ENCODE peak calls at places on chromosomes 16 and 17, in five cellular contexts. One of them, this sample, is unnamed. For H3K27me3 and H3K36me3, the result is how much of the 10 kb centered on the place peaks cover.

GRCh38 chr17:55588446-55588845 is 77.2 kb upstream of the SMIM36 start:
- DNase-seq in lung: no peak
- DNase-seq in uterus: no peak
- DNase-seq in CD8-positive, alpha-beta memory T cell: no peak
- DNase-seq in aorta: no peak
- DNase-seq in this sample: no peak

GRCh38 chr17:72976971-72977767 is 115.3 kb downstream of the SLC39A11 start:
- DNase-seq in lung: peak
- DNase-seq in uterus: peak
- DNase-seq in CD8-positive, alpha-beta memory T cell: no peak
- DNase-seq in aorta: peak
- DNase-seq in this sample: no peak

GRCh38 chr17:28551421-28552186 is 820 bp downstream of the UNC119 start:
- DNase-seq in lung: no peak
- DNase-seq in uterus: no peak
- DNase-seq in CD8-positive, alpha-beta memory T cell: no peak
- DNase-seq in aorta: no peak
- DNase-seq in this sample: no peak

GRCh38 chr17:29682054-29682453 is 59.3 kb upstream of the CORO6 start:
- DNase-seq in lung: no peak
- DNase-seq in uterus: no peak
- DNase-seq in CD8-positive, alpha-beta memory T cell: no peak
- DNase-seq in aorta: no peak
- DNase-seq in this sample: no peak

GRCh38 chr17:44599298-44600175 is 42.3 kb downstream of the FZD2 start:
- DNase-seq in lung: peak
- DNase-seq in uterus: peak
- DNase-seq in CD8-positive, alpha-beta memory T cell: no peak
- DNase-seq in aorta: peak
- DNase-seq in this sample: no peak

GRCh38 chr17:81412490-81413093 is 17.3 kb downstream of the BAHCC1 start:
- DNase-seq in lung: no peak
- DNase-seq in uterus: no peak
- DNase-seq in CD8-positive, alpha-beta memory T cell: peak
- DNase-seq in aorta: no peak
- DNase-seq in this sample: peak

GRCh38 chr16:66510711-66511614 is 39.0 kb downstream of the TK2 start:
- DNase-seq in lung: peak
- DNase-seq in uterus: peak
- DNase-seq in CD8-positive, alpha-beta memory T cell: no peak
- DNase-seq in aorta: peak
- DNase-seq in this sample: no peak

GRCh38 chr17:61495161-61495857 is 43.1 kb downstream of the TBX4 start:
- DNase-seq in lung: no peak
- DNase-seq in uterus: no peak
- DNase-seq in CD8-positive, alpha-beta memory T cell: no peak
- DNase-seq in aorta: no peak
- DNase-seq in this sample: no peak

GRCh38 chr17:28548417-28549130 is 3.9 kb downstream of the UNC119 start:
- DNase-seq in lung: no peak
- DNase-seq in uterus: no peak
- DNase-seq in CD8-positive, alpha-beta memory T cell: no peak
- DNase-seq in aorta: no peak
- DNase-seq in this sample: no peak

GRCh38 chr17:73998246-73999220 is 204.9 kb upstream of the RPL38 start:
- DNase-seq in lung: peak
- DNase-seq in uterus: peak
- DNase-seq in CD8-positive, alpha-beta memory T cell: peak
- DNase-seq in aorta: no peak
- DNase-seq in this sample: peak

GRCh38 chr17:45345554-45346254 is 28.9 kb upstream of the MAP3K14 start:
- DNase-seq in lung: no peak
- DNase-seq in uterus: peak
- DNase-seq in CD8-positive, alpha-beta memory T cell: no peak
- DNase-seq in aorta: no peak
- DNase-seq in this sample: no peak

GRCh38 chr16:70662991-70663523 is 16.7 kb downstream of the IL34 start:
- DNase-seq in lung: no peak
- DNase-seq in uterus: no peak
- DNase-seq in CD8-positive, alpha-beta memory T cell: no peak
- DNase-seq in aorta: no peak
- DNase-seq in this sample: no peak

GRCh38 chr17:50675627-50676026 is 32.1 kb downstream of the ANKRD40 start:
- DNase-seq in lung: no peak
- DNase-seq in uterus: no peak
- DNase-seq in CD8-positive, alpha-beta memory T cell: no peak
- DNase-seq in aorta: no peak
- DNase-seq in this sample: no peak

GRCh38 chr17:40106760-40107265 is 6.4 kb upstream of the NR1D1 start:
- DNase-seq in lung: no peak
- DNase-seq in uterus: peak
- DNase-seq in CD8-positive, alpha-beta memory T cell: no peak
- DNase-seq in aorta: peak
- DNase-seq in this sample: no peak

GRCh38 chr16:15054357-15055140 is 1.3 kb downstream of the NTAN1 start:
- DNase-seq in lung: no peak
- DNase-seq in uterus: no peak
- DNase-seq in CD8-positive, alpha-beta memory T cell: no peak
- DNase-seq in aorta: no peak
- DNase-seq in this sample: no peak

GRCh38 chr17:34566201-34566600 is 13.2 kb upstream of the TMEM132E start:
- DNase-seq in lung: no peak
- DNase-seq in uterus: no peak
- DNase-seq in CD8-positive, alpha-beta memory T cell: no peak
- DNase-seq in aorta: no peak
- DNase-seq in this sample: no peak

DNA sequence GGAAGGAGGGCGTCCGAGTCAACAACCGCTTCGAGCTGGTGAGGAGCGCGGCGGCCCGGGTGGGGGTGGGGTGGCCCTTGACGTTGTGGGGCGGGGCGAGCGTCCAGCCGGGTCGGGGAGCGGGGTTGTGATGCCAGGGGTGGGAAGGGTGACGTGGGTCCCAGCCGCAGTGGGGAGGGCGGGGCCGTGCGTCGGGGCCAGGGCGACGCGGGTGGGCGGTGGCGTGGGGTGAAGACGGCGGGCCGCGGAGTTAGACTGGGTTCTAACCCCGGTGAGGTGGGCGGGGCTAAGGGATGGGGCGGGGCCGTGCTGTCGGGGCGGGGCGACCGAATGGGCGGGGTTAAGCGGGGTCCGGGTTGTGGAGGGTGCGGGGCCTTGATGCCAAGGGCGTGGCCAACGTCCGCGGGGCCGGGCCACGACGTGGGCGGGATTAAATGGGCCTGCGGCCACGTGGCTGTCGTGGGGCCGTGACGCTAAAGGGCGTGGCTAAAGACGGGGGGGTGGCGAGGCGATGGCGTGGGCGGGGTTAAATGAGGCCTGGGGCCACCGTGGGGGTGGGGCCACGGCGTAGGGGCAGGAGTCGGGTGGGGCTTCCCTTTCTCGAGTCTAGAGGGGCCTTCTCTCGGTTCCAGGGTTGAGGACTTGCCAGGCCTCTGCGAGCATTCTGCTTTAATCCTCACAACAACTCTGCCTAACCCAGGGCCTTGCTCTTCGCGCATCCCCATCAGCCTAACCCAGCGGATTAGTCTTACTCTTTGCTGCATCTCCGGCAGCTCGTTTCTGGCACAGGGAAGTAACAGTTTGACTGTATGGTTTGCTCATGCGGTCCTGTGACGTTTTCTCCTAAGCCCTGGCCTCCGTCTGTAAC is 664 bp downstream of the TCF25 start:
- DNase-seq in lung: peak
- DNase-seq in uterus: peak
- DNase-seq in CD8-positive, alpha-beta memory T cell: peak
- DNase-seq in aorta: peak
- DNase-seq in this sample: peak
- H3K27me3 ChIP-seq in lung: under half
- H3K27me3 ChIP-seq in uterus: under half
- H3K27me3 ChIP-seq in CD8-positive, alpha-beta memory T cell: under half
- H3K27me3 ChIP-seq in aorta: under half
- H3K27me3 ChIP-seq in this sample: under half

DNA sequence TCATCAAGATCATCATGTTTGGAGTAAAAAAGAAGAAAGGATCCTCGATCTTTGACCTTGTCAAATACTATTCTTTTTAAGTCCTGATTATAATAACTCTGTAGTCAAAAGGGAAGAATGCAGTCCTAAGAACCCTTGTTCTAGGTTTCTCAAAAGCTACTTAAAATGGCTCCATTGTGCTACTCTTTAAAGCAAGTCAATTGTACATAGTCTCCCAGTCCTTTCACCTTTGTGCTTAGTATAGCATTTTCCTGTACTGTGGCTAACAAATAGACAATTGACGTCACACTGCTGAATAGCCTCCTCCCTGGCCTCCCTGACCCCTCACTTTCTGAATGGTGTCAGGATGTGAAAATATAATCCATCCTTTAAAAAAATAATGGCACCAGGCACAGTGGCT is 172.9 kb downstream of the AATF start:
- DNase-seq in lung: no peak
- DNase-seq in uterus: no peak
- DNase-seq in CD8-positive, alpha-beta memory T cell: no peak
- DNase-seq in aorta: no peak
- DNase-seq in this sample: no peak
- H3K36me3 ChIP-seq in lung: under half
- H3K36me3 ChIP-seq in uterus: under half
- H3K36me3 ChIP-seq in CD8-positive, alpha-beta memory T cell: under half
- H3K36me3 ChIP-seq in aorta: under half
- H3K36me3 ChIP-seq in this sample: under half

GRCh38 chr17:5220074-5220473 is 14.6 kb downstream of the SCIMP start:
- DNase-seq in lung: no peak
- DNase-seq in uterus: no peak
- DNase-seq in CD8-positive, alpha-beta memory T cell: no peak
- DNase-seq in aorta: no peak
- DNase-seq in this sample: no peak

DNA sequence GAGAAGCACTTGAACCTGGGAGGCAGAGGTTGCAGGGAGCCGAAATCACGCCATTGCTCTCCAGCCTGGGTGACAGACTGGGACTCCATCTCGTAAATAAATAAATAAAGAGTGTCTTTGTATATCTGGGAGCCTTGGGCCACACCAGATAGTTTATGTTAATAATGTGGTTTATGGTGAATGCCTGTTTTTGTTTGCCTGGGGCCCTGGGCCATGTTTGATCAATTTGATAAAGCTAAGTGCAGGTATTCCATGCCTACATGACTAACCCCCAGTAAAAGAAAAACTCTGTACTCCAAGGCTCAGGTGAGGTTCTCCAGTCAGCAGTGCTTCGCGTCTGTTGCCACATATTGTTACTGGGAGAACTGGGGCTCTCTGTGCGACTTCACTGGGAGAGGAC is 15.1 kb downstream of the SCIMP start:
- DNase-seq in lung: no peak
- DNase-seq in uterus: no peak
- DNase-seq in CD8-positive, alpha-beta memory T cell: no peak
- DNase-seq in aorta: peak
- DNase-seq in this sample: no peak
- H3K27me3 ChIP-seq in lung: under half
- H3K27me3 ChIP-seq in uterus: under half
- H3K27me3 ChIP-seq in CD8-positive, alpha-beta memory T cell: under half
- H3K27me3 ChIP-seq in aorta: under half
- H3K27me3 ChIP-seq in this sample: under half

GRCh38 chr17:2510559-2510958 is 1.1 kb downstream of the METTL16 start:
- DNase-seq in lung: no peak
- DNase-seq in uterus: no peak
- DNase-seq in CD8-positive, alpha-beta memory T cell: no peak
- DNase-seq in aorta: no peak
- DNase-seq in this sample: no peak
- H3K36me3 ChIP-seq in lung: under half
- H3K36me3 ChIP-seq in uterus: under half
- H3K36me3 ChIP-seq in CD8-positive, alpha-beta memory T cell: under half
- H3K36me3 ChIP-seq in aorta: under half
- H3K36me3 ChIP-seq in this sample: under half

GRCh38 chr17:63474914-63475460 is 1.9 kb upstream of the ACE start:
- DNase-seq in lung: no peak
- DNase-seq in uterus: no peak
- DNase-seq in CD8-positive, alpha-beta memory T cell: no peak
- DNase-seq in aorta: no peak
- DNase-seq in this sample: no peak
- H3K27me3 ChIP-seq in lung: under half
- H3K27me3 ChIP-seq in uterus: under half
- H3K27me3 ChIP-seq in CD8-positive, alpha-beta memory T cell: under half
- H3K27me3 ChIP-seq in aorta: under half
- H3K27me3 ChIP-seq in this sample: under half

GRCh38 chr17:14506364-14506763 is 205.5 kb downstream of the HS3ST3B1 start:
- DNase-seq in lung: no peak
- DNase-seq in uterus: no peak
- DNase-seq in CD8-positive, alpha-beta memory T cell: no peak
- DNase-seq in aorta: no peak
- DNase-seq in this sample: no peak
- H3K36me3 ChIP-seq in lung: under half
- H3K36me3 ChIP-seq in uterus: under half
- H3K36me3 ChIP-seq in CD8-positive, alpha-beta memory T cell: under half
- H3K36me3 ChIP-seq in aorta: under half
- H3K36me3 ChIP-seq in this sample: under half

DNA sequence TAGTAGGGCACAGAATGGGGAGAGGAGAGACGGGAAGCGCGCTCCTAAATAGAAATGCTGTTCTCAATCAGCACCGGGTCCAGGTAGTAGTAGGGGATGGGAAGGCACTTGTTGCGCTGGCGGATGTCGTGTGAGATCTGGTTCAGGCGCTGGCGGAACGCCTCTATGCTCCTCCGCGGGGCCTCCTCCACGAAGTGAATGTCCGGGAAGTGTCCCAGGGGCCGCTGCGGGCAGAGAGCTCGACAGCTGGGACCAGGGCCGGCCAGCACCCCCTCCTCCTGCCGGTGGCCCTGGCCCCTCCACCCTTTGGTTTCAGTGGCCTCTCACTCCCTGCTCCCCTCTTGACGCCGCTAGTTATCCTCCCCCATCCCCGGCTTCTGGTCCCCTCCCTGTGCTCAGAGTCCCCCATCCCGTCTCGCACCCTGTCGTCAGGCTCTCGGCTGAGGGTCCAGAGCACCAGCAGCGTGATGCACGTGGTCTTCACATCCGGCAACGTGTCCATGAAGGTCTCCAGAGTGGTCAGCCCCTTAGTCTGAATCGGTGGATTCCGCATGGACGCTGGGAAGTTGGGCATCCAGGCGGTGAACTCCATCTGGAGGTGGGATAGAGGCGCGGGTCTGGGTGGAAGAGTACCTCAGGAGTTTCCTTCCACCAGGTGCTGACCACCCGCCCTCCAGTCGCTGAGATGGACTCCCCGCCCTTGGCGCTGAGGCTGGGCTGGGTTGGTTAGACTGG is 14.6 kb downstream of the ALOX12B start:
- DNase-seq in lung: no peak
- DNase-seq in uterus: no peak
- DNase-seq in CD8-positive, alpha-beta memory T cell: no peak
- DNase-seq in aorta: peak
- DNase-seq in this sample: peak
- H3K27me3 ChIP-seq in lung: under half
- H3K27me3 ChIP-seq in uterus: under half
- H3K27me3 ChIP-seq in CD8-positive, alpha-beta memory T cell: under half
- H3K27me3 ChIP-seq in aorta: under half
- H3K27me3 ChIP-seq in this sample: under half

DNA sequence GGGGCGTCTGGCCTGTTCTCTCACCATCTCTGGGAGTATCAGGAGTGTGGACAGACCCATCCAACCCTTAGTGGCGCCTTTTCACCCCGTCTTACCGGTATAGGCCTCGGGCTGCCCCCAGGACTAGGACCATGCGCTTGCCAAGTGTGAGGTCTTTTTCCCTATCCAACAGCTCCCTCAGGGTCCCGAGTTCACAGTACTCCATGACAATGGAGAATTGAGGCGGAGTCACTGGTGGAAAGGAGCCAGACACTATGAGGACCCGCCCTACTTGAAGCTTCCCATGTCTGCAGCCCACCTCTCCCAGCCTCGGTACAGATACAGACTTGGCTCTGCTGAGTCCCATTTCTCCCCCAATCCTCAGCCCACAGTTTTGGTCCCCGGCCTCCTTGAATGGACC is 15.9 kb upstream of the RFWD3 start:
- DNase-seq in lung: no peak
- DNase-seq in uterus: no peak
- DNase-seq in CD8-positive, alpha-beta memory T cell: no peak
- DNase-seq in aorta: no peak
- DNase-seq in this sample: no peak
- H3K36me3 ChIP-seq in lung: under half
- H3K36me3 ChIP-seq in uterus: under half
- H3K36me3 ChIP-seq in CD8-positive, alpha-beta memory T cell: under half
- H3K36me3 ChIP-seq in aorta: under half
- H3K36me3 ChIP-seq in this sample: half or more